ENCODE peak calls at places on chromosomes 2 and 18, in nine cellular contexts. I is aorta, C is PC-9, P is heart left ventricle, Y is MG63, R is A549, S is stomach, Q is GM23248, B is K562. X is an unnamed sample. For H3K9me3, the result is how much of the 10 kb centered on the place peaks cover.

GRCh38 chr2:150325656-150326055 is 161.8 kb downstream of the RND3 start:
- DNase-seq in I (no peak), C (no peak), P (no peak), Y (no peak), R (no peak), S (no peak), Q (no peak), B (no peak), X (no peak)

GRCh38 chr2:233247744-233248143 is 3.7 kb upstream of the ATG16L1 start:
- DNase-seq in I (no peak), C (peak), P (no peak), Y (peak), R (peak), S (no peak), Q (peak), B (no peak), X (peak)

GRCh38 chr2:101679801-101680487 is 17.6 kb upstream of the MAP4K4 start:
- DNase-seq in I (no peak), C (no peak), P (no peak), Y (no peak), R (no peak), S (no peak), Q (no peak), B (no peak), X (no peak)

GRCh38 chr2:33091541-33092123 is 144.9 kb downstream of the LTBP1 start:
- DNase-seq in I (no peak), C (no peak), P (no peak), Y (no peak), R (no peak), S (no peak), Q (peak), B (no peak), X (no peak)

GRCh38 chr2:231761735-231762134 is 19.3 kb downstream of the PDE6D start:
- DNase-seq in I (no peak), C (no peak), P (no peak), Y (no peak), R (no peak), S (no peak), Q (no peak), B (no peak), X (no peak)

GRCh38 chr2:67169417-67170140 is 227.6 kb upstream of the ETAA1 start:
- DNase-seq in I (no peak), C (no peak), P (no peak), Y (no peak), R (no peak), S (no peak), Q (peak), B (no peak), X (peak)

GRCh38 chr2:74548919-74549684 is 4.6 kb downstream of the LOXL3 start:
- DNase-seq in I (peak), C (peak), P (peak), Y (peak), R (peak), S (peak), Q (peak), B (peak), X (no peak)

GRCh38 chr2:239939736-239940483 is 85.2 kb downstream of the NDUFA10 start:
- DNase-seq in I (peak), C (no peak), P (peak), Y (no peak), R (no peak), S (peak), Q (no peak), B (no peak), X (no peak)

GRCh38 chr18:66511810-66512209 is 92.1 kb downstream of the CDH19 start:
- DNase-seq in I (no peak), C (peak), P (no peak), Y (no peak), R (peak), S (no peak), Q (no peak), B (no peak), X (no peak)

GRCh38 chr18:57581301-57581934 is 5.1 kb downstream of the FECH start:
- DNase-seq in I (peak), C (no peak), P (no peak), Y (no peak), R (no peak), S (no peak), Q (no peak), B (no peak), X (no peak)

DNA sequence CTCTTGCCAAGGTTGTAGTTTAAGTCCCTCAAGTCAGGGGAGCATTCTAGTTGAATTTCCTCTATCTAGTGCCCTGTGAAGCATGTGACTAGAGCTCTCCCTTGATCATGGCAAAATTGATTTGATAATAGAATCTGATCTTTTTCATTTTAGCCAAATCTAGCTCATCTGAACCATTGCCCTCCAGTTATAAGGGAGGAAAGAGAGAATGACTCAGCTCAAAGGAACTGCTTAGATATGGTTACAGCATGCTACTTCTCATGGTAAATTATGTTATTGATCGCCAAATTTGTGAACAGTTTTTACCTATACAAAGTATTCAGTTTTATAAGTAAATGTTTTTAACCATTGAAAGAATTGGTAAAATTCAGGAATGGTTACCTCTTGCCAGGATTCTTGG is 100.8 kb downstream of the GPR39 start:
- DNase-seq in I (no peak), C (no peak), P (no peak), Y (no peak), R (no peak), S (no peak), Q (peak), B (no peak), X (no peak)
- H3K9me3 ChIP-seq in I (under half), C (under half), P (under half), Y (under half), R (under half), S (under half), Q (under half), B (under half), X (under half)

GRCh38 chr2:4175343-4175742 is 472.0 kb downstream of the DCDC2C start:
- DNase-seq in I (no peak), C (no peak), P (no peak), Y (no peak), R (no peak), S (no peak), Q (no peak), B (no peak), X (no peak)
- H3K9me3 ChIP-seq in I (under half), C (under half), P (under half), Y (under half), R (under half), S (under half), Q (under half), B (under half), X (under half)

DNA sequence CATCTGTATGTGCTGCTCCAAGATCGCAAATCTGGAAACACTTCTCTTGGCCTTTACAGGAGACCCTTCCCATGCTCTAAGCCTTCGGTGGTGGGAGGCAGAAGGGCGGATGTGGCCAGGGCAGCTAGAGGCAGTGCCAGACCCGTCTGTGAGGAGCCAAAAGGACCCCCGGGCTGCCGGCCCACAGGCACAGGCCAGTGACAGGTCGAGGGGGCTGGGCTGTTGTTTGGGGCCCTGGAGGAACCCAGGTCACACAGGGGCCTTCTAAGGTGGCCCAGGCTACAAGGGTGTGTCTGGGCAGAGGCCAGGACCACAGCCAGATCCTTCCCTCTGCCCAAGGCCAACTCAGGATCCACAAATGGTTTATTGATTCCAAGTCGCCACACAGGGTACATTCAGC is 49.4 kb downstream of the SLC66A2 start:
- DNase-seq in I (no peak), C (no peak), P (peak), Y (no peak), R (no peak), S (no peak), Q (no peak), B (no peak), X (no peak)
- H3K9me3 ChIP-seq in I (under half), C (under half), P (under half), Y (under half), R (under half), S (under half), Q (under half), B (under half), X (under half)

GRCh38 chr18:14963246-14963645 is 215.3 kb downstream of the ANKRD30B start:
- DNase-seq in I (no peak), C (no peak), P (no peak), Y (no peak), R (no peak), S (no peak), Q (no peak), B (no peak), X (no peak)
- H3K9me3 ChIP-seq in I (under half), C (under half), P (under half), Y (under half), R (under half), S (under half), Q (under half), B (under half), X (under half)

GRCh38 chr2:52897511-52898085 is 870.0 kb upstream of the CHAC2 start:
- DNase-seq in I (no peak), C (no peak), P (no peak), Y (no peak), R (no peak), S (no peak), Q (no peak), B (no peak), X (no peak)
- H3K9me3 ChIP-seq in I (under half), C (under half), P (under half), Y (under half), R (under half), S (under half), Q (under half), B (under half), X (under half)

DNA sequence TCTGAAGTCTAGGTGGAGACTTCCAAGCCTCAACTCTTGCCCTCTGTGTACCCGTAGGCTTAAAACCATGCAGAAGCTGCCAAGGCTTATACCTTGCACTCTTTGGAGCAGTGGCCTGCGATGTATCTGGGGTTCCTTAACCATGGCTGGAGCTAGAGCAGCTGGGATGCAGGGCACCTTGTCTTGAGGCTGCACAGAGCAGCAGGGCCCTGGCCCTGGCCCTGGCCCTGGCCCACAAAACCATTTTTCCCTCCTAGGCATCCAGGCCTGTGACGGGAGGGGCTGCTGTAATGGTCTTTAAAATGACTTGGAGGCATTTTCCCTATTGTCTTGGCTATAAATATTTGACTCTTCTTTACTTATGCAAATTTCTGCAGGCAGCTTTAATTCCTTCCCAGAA is 19.2 kb downstream of the SERPINB4 start:
- DNase-seq in I (no peak), C (no peak), P (no peak), Y (no peak), R (no peak), S (no peak), Q (no peak), B (no peak), X (no peak)
- H3K9me3 ChIP-seq in I (under half), C (under half), P (under half), Y (under half), R (under half), S (under half), Q (under half), B (under half), X (under half)

GRCh38 chr2:89820248-89820647 is 1128.8 kb downstream of the RPIA start:
- DNase-seq in I (no peak), C (no peak), P (no peak), Y (no peak), R (no peak), S (no peak), Q (no peak), B (no peak), X (no peak)

GRCh38 chr2:89821455-89821945 is 1130.0 kb downstream of the RPIA start:
- DNase-seq in I (no peak), C (no peak), P (no peak), Y (no peak), R (no peak), S (no peak), Q (no peak), B (no peak), X (no peak)

GRCh38 chr2:89818873-89819272 is 1127.4 kb downstream of the RPIA start:
- DNase-seq in I (no peak), C (no peak), P (no peak), Y (no peak), R (no peak), S (no peak), Q (no peak), B (no peak), X (no peak)

GRCh38 chr2:89823556-89823955 is 1132.1 kb downstream of the RPIA start:
- DNase-seq in I (no peak), C (no peak), P (no peak), Y (no peak), R (no peak), S (no peak), Q (no peak), B (no peak), X (no peak)

GRCh38 chr2:89819809-89820208 is 1128.3 kb downstream of the RPIA start:
- DNase-seq in I (no peak), C (no peak), P (no peak), Y (no peak), R (no peak), S (no peak), Q (no peak), B (no peak), X (no peak)
- H3K9me3 ChIP-seq in I (under half), C (half or more), P (under half), Y (under half), R (under half), S (under half), Q (under half), B (under half), X (under half)

GRCh38 chr2:1045109-1045508 is 94.5 kb downstream of the SNTG2 start:
- DNase-seq in I (no peak), C (no peak), P (no peak), Y (no peak), R (no peak), S (no peak), Q (no peak), B (no peak), X (no peak)
- H3K9me3 ChIP-seq in I (under half), C (under half), P (under half), Y (under half), R (under half), S (under half), Q (under half), B (under half), X (under half)